ENCODE peak calls at places on chromosomes 12 and 14, in nine cellular contexts. A is MM.1S, V is IMR-90, H is stomach, E is H1, S is colonic mucosa, Y is upper lobe of right lung, J is left ventricle myocardium inferior, C is left lung. F is an unnamed sample. For H3K4me1 and H3K27me3, the result is how much of the 10 kb centered on the place peaks cover.

GRCh38 chr14:69090187-69090789 is 62.6 kb downstream of the DCAF5 start:
- DNase-seq in A (peak), V (peak), H (no peak), E (no peak), S (peak), Y (no peak), J (no peak), C (no peak), F (peak)

GRCh38 chr14:25121342-25122129 is 71.6 kb upstream of the STXBP6 start:
- DNase-seq in A (no peak), V (peak), H (no peak), E (no peak), S (no peak), Y (no peak), J (no peak), C (no peak), F (peak)

GRCh38 chr12:91958816-91959215 is 186.8 kb downstream of the BTG1 start:
- DNase-seq in A (peak), V (peak), H (no peak), E (no peak), S (no peak), Y (no peak), J (no peak), C (no peak), F (peak)

GRCh38 chr14:29799718-29800117 is 127.9 kb downstream of the PRKD1 start:
- DNase-seq in A (peak), V (no peak), H (no peak), E (no peak), S (no peak), Y (no peak), J (no peak), C (no peak), F (no peak)

GRCh38 chr12:18483723-18484325 is 222.5 kb downstream of the PIK3C2G start:
- DNase-seq in A (no peak), V (no peak), H (no peak), E (no peak), S (no peak), Y (no peak), J (no peak), C (no peak), F (no peak)

GRCh38 chr12:108508243-108508642 is 6.8 kb upstream of the FICD start:
- DNase-seq in A (no peak), V (no peak), H (no peak), E (no peak), S (no peak), Y (no peak), J (no peak), C (no peak), F (peak)

GRCh38 chr12:99618657-99619056 is 28.9 kb upstream of the GARIN6 start:
- DNase-seq in A (no peak), V (no peak), H (no peak), E (no peak), S (no peak), Y (no peak), J (no peak), C (no peak), F (no peak)

GRCh38 chr14:52000019-52000582 is 10.8 kb downstream of the RTRAF start:
- DNase-seq in A (no peak), V (peak), H (no peak), E (no peak), S (no peak), Y (no peak), J (no peak), C (no peak), F (peak)

GRCh38 chr14:45526715-45527549 is 273.9 kb upstream of the MIS18BP1 start:
- DNase-seq in A (peak), V (no peak), H (peak), E (peak), S (peak), Y (peak), J (no peak), C (no peak), F (no peak)

GRCh38 chr14:70856851-70857498 is 47.7 kb upstream of the MAP3K9 start:
- DNase-seq in A (no peak), V (peak), H (no peak), E (no peak), S (no peak), Y (no peak), J (no peak), C (no peak), F (peak)

GRCh38 chr12:109305547-109305946 is 3.5 kb downstream of the FOXN4 start:
- DNase-seq in A (no peak), V (no peak), H (no peak), E (no peak), S (no peak), Y (no peak), J (no peak), C (no peak), F (no peak)

GRCh38 chr12:15558915-15559528 is 230.2 kb downstream of the EPS8 start:
- DNase-seq in A (no peak), V (peak), H (no peak), E (no peak), S (no peak), Y (no peak), J (no peak), C (no peak), F (peak)

GRCh38 chr12:50006754-50007442 is 18.4 kb downstream of the RACGAP1 start:
- DNase-seq in A (no peak), V (peak), H (no peak), E (no peak), S (no peak), Y (no peak), J (no peak), C (no peak), F (no peak)

GRCh38 chr14:101058571-101058970 is 155.0 kb upstream of the RTL1 start:
- DNase-seq in A (no peak), V (peak), H (no peak), E (no peak), S (no peak), Y (no peak), J (no peak), C (no peak), F (peak)

GRCh38 chr14:50773632-50774541 is 57.1 kb downstream of the NIN start:
- DNase-seq in A (no peak), V (peak), H (peak), E (peak), S (peak), Y (no peak), J (no peak), C (no peak), F (peak)

GRCh38 chr12:3998968-3999792 is 126.0 kb upstream of the PARP11 start:
- DNase-seq in A (no peak), V (no peak), H (peak), E (no peak), S (peak), Y (no peak), J (no peak), C (no peak), F (no peak)

GRCh38 chr12:64610660-64611429 is 550 bp downstream of the RASSF3 start:
- DNase-seq in A (peak), V (peak), H (peak), E (no peak), S (peak), Y (peak), J (peak), C (peak), F (peak)

GRCh38 chr12:22670762-22671161 is 45.8 kb downstream of the ETNK1 start:
- DNase-seq in A (no peak), V (peak), H (no peak), E (no peak), S (no peak), Y (no peak), J (no peak), C (no peak), F (peak)

GRCh38 chr14:52891800-52892199 is 59.0 kb downstream of the FERMT2 start:
- DNase-seq in A (no peak), V (no peak), H (no peak), E (no peak), S (no peak), Y (no peak), J (no peak), C (no peak), F (no peak)

GRCh38 chr14:72782182-72782508 is 111.8 kb downstream of the DPF3 start:
- DNase-seq in A (no peak), V (no peak), H (no peak), E (no peak), S (no peak), Y (no peak), J (no peak), C (no peak), F (no peak)

GRCh38 chr12:121937654-121938053 is 19.3 kb downstream of the CFAP251 start:
- DNase-seq in A (no peak), V (no peak), H (no peak), E (no peak), S (no peak), Y (no peak), J (no peak), C (no peak), F (no peak)

GRCh38 chr12:93378373-93379310 is 917 bp downstream of the NUDT4 start:
- DNase-seq in A (peak), V (peak), H (peak), E (no peak), S (peak), Y (peak), J (peak), C (peak), F (peak)

GRCh38 chr14:56862843-56863242 is 52.6 kb upstream of the OTX2 start:
- DNase-seq in A (no peak), V (no peak), H (no peak), E (no peak), S (no peak), Y (no peak), J (no peak), C (no peak), F (no peak)

GRCh38 chr12:13950502-13950901 is 30.9 kb downstream of the GRIN2B start:
- DNase-seq in A (no peak), V (no peak), H (no peak), E (no peak), S (no peak), Y (no peak), J (no peak), C (no peak), F (no peak)

GRCh38 chr14:99274346-99275221 is 2.6 kb upstream of the BCL11B start:
- DNase-seq in A (peak), V (peak), H (peak), E (peak), S (peak), Y (no peak), J (peak), C (peak), F (peak)

GRCh38 chr12:27564612-27565213 is 40.7 kb downstream of the PPFIBP1 start:
- DNase-seq in A (no peak), V (no peak), H (no peak), E (no peak), S (no peak), Y (no peak), J (no peak), C (no peak), F (no peak)

GRCh38 chr12:64836856-64837255 is 12.4 kb downstream of the TBC1D30 start:
- DNase-seq in A (no peak), V (no peak), H (no peak), E (no peak), S (no peak), Y (no peak), J (no peak), C (no peak), F (no peak)

GRCh38 chr12:103503546-103504480 is 8.0 kb upstream of the C12orf42 start:
- DNase-seq in A (peak), V (no peak), H (peak), E (no peak), S (peak), Y (peak), J (no peak), C (no peak), F (no peak)

GRCh38 chr12:52210186-52210924 is 18.5 kb upstream of the KRT80 start:
- DNase-seq in A (no peak), V (peak), H (no peak), E (no peak), S (no peak), Y (peak), J (no peak), C (no peak), F (peak)

GRCh38 chr14:22819191-22819988 is 4.2 kb upstream of the SLC7A7 start:
- DNase-seq in A (peak), V (peak), H (peak), E (no peak), S (peak), Y (peak), J (peak), C (no peak), F (peak)

GRCh38 chr12:12717586-12718381 is 616 bp downstream of the CDKN1B start:
- DNase-seq in A (peak), V (no peak), H (no peak), E (no peak), S (peak), Y (peak), J (peak), C (peak), F (no peak)

GRCh38 chr12:105036937-105037649 is 47.2 kb downstream of the ALDH1L2 start:
- DNase-seq in A (no peak), V (no peak), H (no peak), E (no peak), S (no peak), Y (no peak), J (no peak), C (no peak), F (no peak)

GRCh38 chr12:55712700-55713415 is 3.0 kb upstream of the BLOC1S1 start:
- DNase-seq in A (no peak), V (no peak), H (no peak), E (no peak), S (no peak), Y (no peak), J (no peak), C (no peak), F (no peak)

GRCh38 chr14:74035556-74035955 is 16.4 kb downstream of the BBOF1 start:
- DNase-seq in A (no peak), V (peak), H (no peak), E (no peak), S (no peak), Y (no peak), J (no peak), C (no peak), F (peak)

GRCh38 chr14:68283378-68284123 is 464.0 kb downstream of the RAD51B start:
- DNase-seq in A (no peak), V (no peak), H (no peak), E (no peak), S (no peak), Y (no peak), J (peak), C (peak), F (no peak)

GRCh38 chr14:61581340-61581739 is 114.0 kb upstream of the HIF1A start:
- DNase-seq in A (no peak), V (no peak), H (no peak), E (no peak), S (no peak), Y (no peak), J (no peak), C (no peak), F (no peak)

GRCh38 chr14:36313898-36314297 is 6.5 kb downstream of the MBIP start:
- DNase-seq in A (no peak), V (no peak), H (no peak), E (no peak), S (no peak), Y (no peak), J (no peak), C (no peak), F (no peak)
- H3K4me1 ChIP-seq in A (under half), V (under half), H (half or more), E (under half), S (under half), Y (under half), J (under half), C (under half), F (under half)

GRCh38 chr12:2231956-2232355 is 179.2 kb downstream of the CACNA1C start:
- DNase-seq in A (no peak), V (no peak), H (no peak), E (no peak), S (no peak), Y (no peak), J (no peak), C (no peak), F (no peak)
- H3K27me3 ChIP-seq in A (under half), V (under half), H (under half), E (under half), S (under half), Y (under half), J (under half), C (under half), F (under half)

GRCh38 chr14:89616425-89617141 is 199.6 kb upstream of the FOXN3 start:
- DNase-seq in A (peak), V (peak), H (no peak), E (no peak), S (peak), Y (no peak), J (no peak), C (no peak), F (peak)
- H3K4me1 ChIP-seq in A (under half), V (under half), H (half or more), E (under half), S (under half), Y (under half), J (half or more), C (under half), F (under half)

GRCh38 chr12:107318804-107319535 is 225.6 kb upstream of the CRY1 start:
- DNase-seq in A (no peak), V (peak), H (no peak), E (no peak), S (no peak), Y (no peak), J (no peak), C (peak), F (peak)
- H3K27me3 ChIP-seq in A (under half), V (under half), H (under half), E (under half), S (under half), Y (under half), J (half or more), C (half or more), F (under half)

F was measured in fibroblast of lung.